ENCODE peak calls at places on chromosomes 4 and X, in five cellular contexts. W is GM23338, X is body of pancreas, C is fibroblast of the aortic adventitia, Q is transverse colon. L is an unnamed sample.

GRCh38 chr4:108941914-108942379 is 179.1 kb upstream of the ETNPPL start:
- DNase-seq in W (no peak), Q (no peak), X (no peak), C (no peak), L (no peak)

GRCh38 chr4:174198396-174199179 is 84.9 kb downstream of the FBXO8 start:
- DNase-seq in C (peak), Q (no peak), X (peak), W (no peak), L (no peak)

GRCh38 chr4:13546374-13546854 is 2.1 kb upstream of the NKX3-2 start:
- DNase-seq in W (peak), C (no peak), X (no peak), Q (no peak), L (no peak)

GRCh38 chrX:134737721-134738369 is 79.6 kb upstream of the PLAC1 start:
- DNase-seq in X (no peak), C (peak), W (no peak), Q (no peak), L (no peak)

GRCh38 chr4:177464026-177464425 is 21.8 kb upstream of the AGA start:
- DNase-seq in W (no peak), C (no peak), X (no peak), Q (no peak), L (no peak)

GRCh38 chr4:73417973-73418372 is 13.9 kb downstream of the ALB start:
- DNase-seq in C (peak), X (no peak), Q (no peak), W (peak), L (no peak)

GRCh38 chr4:122666527-122667245 is 45.8 kb upstream of the IL21 start:
- DNase-seq in Q (no peak), X (no peak), W (no peak), C (peak), L (no peak)

GRCh38 chr4:100679926-100680325 is 162.1 kb upstream of the EMCN start:
- DNase-seq in C (no peak), Q (no peak), W (no peak), X (no peak), L (no peak)

GRCh38 chr4:181582595-181582994 is 660.6 kb upstream of the TENM3 start:
- DNase-seq in W (peak), C (no peak), Q (no peak), X (no peak), L (no peak)

DNA sequence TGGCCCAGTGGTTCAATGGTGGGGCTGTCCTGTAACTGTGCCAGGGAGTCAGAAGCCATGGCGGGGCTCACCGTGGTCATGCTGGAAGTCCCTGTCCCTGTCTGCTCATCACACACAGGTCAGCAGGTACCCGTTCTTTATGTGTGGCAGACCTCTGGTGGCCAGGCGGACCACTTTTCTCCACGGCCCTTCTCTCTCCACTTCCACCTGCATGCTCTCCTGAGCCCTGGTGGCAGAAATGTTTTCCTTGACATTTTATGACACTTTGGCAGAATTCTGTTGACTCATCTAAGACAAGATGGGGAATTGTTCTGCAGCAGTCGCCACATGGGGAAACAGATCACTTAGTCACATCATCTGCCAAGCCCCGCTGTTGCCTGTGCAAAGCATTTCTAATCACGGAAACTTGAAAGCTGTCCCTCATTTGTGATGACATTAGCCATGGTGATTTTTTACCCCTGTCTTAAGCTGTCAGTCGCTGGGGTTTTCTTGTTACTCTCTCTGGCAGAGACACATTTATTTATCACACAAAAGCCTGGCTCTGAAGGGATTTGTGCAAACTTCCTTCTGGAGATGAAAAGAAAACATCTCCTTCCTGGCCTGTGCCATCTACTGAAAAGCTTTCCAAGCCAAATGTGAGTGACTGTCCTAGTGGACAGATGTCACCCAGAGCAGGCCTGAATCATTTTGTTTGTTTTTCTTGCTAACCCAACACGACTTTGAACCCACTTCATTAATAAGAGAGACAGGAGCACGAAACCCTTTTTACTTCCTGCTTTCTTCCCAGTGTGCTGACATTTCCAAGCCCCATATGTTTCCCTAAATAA is 38.8 kb upstream of the STIM2 start:
- DNase-seq in W (no peak), X (no peak), C (no peak), Q (no peak), L (no peak)
- TF ChIP-seq CTCF in W (peak), X (no peak), C (no peak), Q (no peak), L (no peak)

GRCh38 chr4:4666693-4667642 is 125.1 kb upstream of the STX18 start:
- DNase-seq in Q (no peak), C (peak), W (peak), X (no peak), L (no peak)
- TF ChIP-seq CTCF in Q (no peak), C (no peak), W (peak), X (no peak), L (no peak)

DNA sequence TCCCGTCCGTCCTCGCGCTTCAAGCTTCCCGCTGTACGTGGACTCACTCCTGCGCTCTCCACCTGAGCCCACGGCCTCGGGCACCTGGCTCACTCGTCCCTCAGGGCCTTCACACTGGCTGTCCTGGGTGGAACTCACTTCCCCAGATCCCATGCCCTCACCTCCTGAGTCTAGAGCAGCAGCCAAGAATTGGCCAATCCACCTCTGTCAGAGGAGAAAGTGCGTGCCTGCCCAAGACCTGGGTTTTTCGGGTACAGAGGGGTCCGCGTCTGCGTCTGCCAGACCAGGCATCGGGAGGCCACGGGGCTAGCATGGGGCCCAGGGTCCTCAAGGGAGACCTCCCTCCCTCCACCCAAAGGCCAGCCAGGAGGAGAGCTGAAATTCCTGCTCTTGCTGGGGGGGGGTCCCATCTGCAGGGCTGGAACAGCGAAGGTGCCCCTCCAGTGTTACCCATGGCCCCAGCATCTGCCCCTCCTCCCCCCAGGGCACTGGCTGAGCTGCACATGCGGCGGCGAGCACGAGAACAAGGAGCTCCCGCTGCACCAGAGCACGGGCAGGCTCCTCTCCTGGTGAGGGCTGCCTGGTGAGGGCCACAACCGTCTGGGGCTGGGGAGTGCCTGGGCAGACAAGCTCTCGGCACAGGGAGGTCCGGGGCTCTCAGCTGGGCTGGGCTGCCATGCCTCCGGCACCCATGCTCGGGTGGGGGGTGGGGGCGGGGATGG is 47.5 kb downstream of the FAM53A start:
- DNase-seq in Q (no peak), X (no peak), W (no peak), C (no peak), L (no peak)
- TF ChIP-seq CTCF in Q (no peak), X (no peak), W (no peak), C (no peak), L (no peak)

GRCh38 chrX:124818764-124819163 is 472.4 kb downstream of the SH2D1A start:
- DNase-seq in C (no peak), Q (no peak), X (no peak), W (no peak), L (no peak)
- TF ChIP-seq CTCF in C (no peak), Q (no peak), X (no peak), W (no peak), L (no peak)

GRCh38 chr4:186617921-186618320 is 62.6 kb upstream of the MTNR1A start:
- DNase-seq in C (no peak), W (no peak), Q (no peak), X (no peak), L (no peak)

GRCh38 chr4:186623546-186623945 is 68.2 kb upstream of the MTNR1A start:
- DNase-seq in Q (no peak), C (no peak), W (no peak), X (no peak), L (no peak)

GRCh38 chr4:186622788-186623464 is 67.6 kb upstream of the MTNR1A start:
- DNase-seq in C (peak), X (no peak), W (no peak), Q (no peak), L (no peak)

GRCh38 chr4:186624951-186625350 is 69.6 kb upstream of the MTNR1A start:
- DNase-seq in Q (no peak), X (no peak), W (no peak), C (peak), L (no peak)

DNA sequence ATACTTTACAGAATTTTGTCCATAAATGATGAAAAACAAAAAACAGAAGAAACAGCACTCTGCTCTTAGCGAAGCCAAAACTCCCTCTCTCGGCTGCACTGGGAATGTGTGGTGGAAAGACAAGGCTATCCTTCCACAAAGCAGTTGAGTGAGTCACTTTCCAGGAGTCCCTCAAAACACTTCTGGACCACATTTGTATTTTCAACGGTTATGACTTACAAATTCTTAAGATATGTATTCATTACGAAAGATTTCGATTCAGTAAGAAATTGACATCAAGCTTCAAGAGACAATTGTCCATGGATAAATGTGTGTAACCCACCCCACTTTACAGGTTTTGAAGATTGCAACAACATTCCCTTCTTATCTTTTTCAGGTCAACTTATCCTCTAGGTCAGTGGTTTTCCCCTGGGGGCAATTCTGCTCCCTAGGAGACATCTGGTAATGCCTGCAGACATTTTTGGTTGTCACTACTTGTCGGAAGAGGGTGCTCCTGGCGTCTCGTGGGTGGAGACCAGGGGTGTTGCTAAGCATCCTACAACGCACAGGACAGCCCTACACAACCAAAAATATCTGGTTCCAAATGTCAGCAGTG is 66.7 kb upstream of the MTNR1A start:
- DNase-seq in Q (no peak), X (no peak), C (peak), W (no peak), L (no peak)
- TF ChIP-seq CTCF in Q (no peak), X (no peak), C (peak), W (no peak), L (no peak)

DNA sequence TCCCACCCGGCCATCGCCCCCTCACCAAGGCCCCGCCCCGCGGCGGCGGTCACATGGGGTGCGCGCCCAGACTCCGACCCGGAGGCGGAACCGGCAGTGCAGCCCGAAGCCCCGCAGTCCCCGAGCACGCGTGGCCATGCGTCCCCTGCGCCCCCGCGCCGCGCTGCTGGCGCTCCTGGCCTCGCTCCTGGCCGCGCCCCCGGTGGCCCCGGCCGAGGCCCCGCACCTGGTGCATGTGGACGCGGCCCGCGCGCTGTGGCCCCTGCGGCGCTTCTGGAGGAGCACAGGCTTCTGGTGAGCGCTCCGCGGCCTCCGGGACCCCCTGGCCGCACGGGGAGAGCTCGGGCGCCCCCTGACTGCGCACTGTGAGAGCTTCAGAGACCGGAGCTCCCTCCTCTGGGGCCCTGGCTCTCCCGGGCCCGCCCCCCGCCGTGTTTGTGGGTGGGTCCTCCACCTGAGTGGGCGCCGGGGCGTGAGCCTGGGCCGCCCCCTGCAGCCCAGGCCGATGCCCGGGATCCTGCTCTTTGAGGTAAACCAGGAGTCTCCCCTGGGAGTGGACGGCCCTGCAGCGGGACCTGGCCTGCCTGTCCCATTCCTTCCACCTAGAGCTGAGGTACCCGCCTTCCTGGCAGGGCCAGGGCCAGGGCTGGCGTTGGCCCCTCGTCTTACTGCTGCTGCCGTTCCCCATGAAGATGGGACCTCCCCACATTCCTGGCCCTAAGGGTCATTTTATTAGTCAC is at the start of gene IDUA:
- DNase-seq in X (peak), W (peak), Q (peak), C (peak), L (peak)
- TF ChIP-seq CTCF in X (peak), W (peak), Q (peak), C (peak), L (peak)

DNA sequence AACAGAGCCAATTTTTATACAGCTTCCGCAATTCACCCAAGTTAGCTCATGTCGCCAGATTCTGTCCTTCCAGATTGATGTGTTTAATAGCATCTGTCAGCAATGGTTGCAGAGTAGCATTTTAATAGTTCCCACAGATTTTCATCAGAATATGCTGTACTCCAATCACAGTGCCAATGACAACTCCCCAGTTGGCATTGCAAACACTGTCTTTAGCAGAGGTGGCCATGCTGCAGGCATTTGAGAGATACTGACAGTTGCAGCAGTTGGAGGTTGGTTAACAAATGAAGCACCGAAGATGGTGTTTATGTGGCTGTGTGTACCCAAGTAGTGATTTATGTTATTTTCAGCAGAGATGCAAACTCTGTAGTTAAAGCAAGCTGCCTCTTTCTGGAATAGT is 65.0 kb downstream of the PARM1 start:
- DNase-seq in W (no peak), C (no peak), X (no peak), Q (no peak), L (no peak)
- TF ChIP-seq CTCF in W (no peak), C (no peak), X (no peak), Q (no peak), L (no peak)